ENCODE peak calls at places on chromosome 12, in nine cellular contexts. V, E, D, M, R, U, C, G and K are unnamed samples. For H3K4me1 and H3K36me3, the result is how much of the 10 kb centered on the place peaks cover.

GRCh38 chr12:14366211-14366762 is 805 bp downstream of the ATF7IP start:
- DNase-seq in V (no peak), E (peak), D (no peak), M (peak), R (peak), U (no peak), C (no peak), G (no peak), K (peak)

GRCh38 chr12:12099102-12099501 is 28.4 kb downstream of the BCL2L14 start:
- DNase-seq in V (no peak), E (no peak), D (no peak), M (no peak), R (no peak), U (no peak), C (no peak), G (no peak), K (no peak)

GRCh38 chr12:10361084-10361483 is 28.8 kb downstream of the KLRK1 start:
- DNase-seq in V (no peak), E (no peak), D (no peak), M (no peak), R (peak), U (no peak), C (no peak), G (peak), K (no peak)

GRCh38 chr12:118220697-118221096 is 84.8 kb downstream of the PEBP1 start:
- DNase-seq in V (no peak), E (no peak), D (no peak), M (no peak), R (no peak), U (peak), C (no peak), G (no peak), K (no peak)

GRCh38 chr12:10717410-10717809 is 5.7 kb downstream of the YBX3 start:
- DNase-seq in V (no peak), E (peak), D (no peak), M (no peak), R (no peak), U (no peak), C (no peak), G (peak), K (no peak)

GRCh38 chr12:29241821-29242591 is 92.9 kb downstream of the FAR2 start:
- DNase-seq in V (peak), E (peak), D (no peak), M (peak), R (no peak), U (peak), C (no peak), G (peak), K (peak)

GRCh38 chr12:69330475-69331473 is 17.4 kb upstream of the LYZ start:
- DNase-seq in V (peak), E (peak), D (peak), M (peak), R (peak), U (peak), C (peak), G (no peak), K (peak)

GRCh38 chr12:22190969-22191368 is 143.5 kb downstream of the ST8SIA1 start:
- DNase-seq in V (no peak), E (no peak), D (no peak), M (peak), R (no peak), U (no peak), C (no peak), G (no peak), K (no peak)

GRCh38 chr12:15701721-15702156 is 87.4 kb downstream of the EPS8 start:
- DNase-seq in V (no peak), E (peak), D (no peak), M (no peak), R (no peak), U (peak), C (no peak), G (peak), K (peak)

GRCh38 chr12:62653740-62654139 is 187.1 kb downstream of the MON2 start:
- DNase-seq in V (no peak), E (no peak), D (no peak), M (no peak), R (no peak), U (no peak), C (no peak), G (no peak), K (no peak)

GRCh38 chr12:26692417-26692816 is 140.6 kb downstream of the ITPR2 start:
- DNase-seq in V (no peak), E (no peak), D (no peak), M (no peak), R (no peak), U (no peak), C (no peak), G (no peak), K (no peak)

GRCh38 chr12:66901136-66901932 is 222.5 kb upstream of the GRIP1 start:
- DNase-seq in V (no peak), E (no peak), D (no peak), M (no peak), R (no peak), U (no peak), C (no peak), G (peak), K (peak)
- H3K4me1 ChIP-seq in V (under half), E (under half), D (under half), M (under half), R (under half), U (under half), C (under half), G (under half), K (under half)

DNA sequence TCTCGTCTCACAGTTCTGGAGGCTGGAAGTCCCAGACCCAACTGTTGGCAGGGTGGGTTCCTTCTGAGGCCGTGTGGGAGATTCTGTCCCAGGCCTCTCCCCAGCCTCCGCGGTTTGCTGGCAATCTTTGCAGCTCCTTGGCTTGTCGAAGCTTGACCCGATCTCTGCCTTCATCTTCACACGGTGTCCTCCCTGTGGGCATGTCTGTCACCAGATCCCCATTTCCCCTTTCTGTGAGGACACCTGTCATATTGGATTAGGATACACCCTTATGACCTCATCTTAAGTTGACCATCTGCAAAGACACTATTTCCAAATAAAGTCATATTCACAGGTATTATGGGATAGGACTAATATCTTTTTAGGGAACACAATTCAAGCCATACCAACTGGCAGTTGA is 22.6 kb upstream of the LRP1-AS start:
- DNase-seq in V (no peak), E (no peak), D (no peak), M (no peak), R (no peak), U (no peak), C (no peak), G (no peak), K (no peak)
- H3K36me3 ChIP-seq in V (under half), E (half or more), D (half or more), M (under half), R (half or more), U (half or more), C (under half), G (under half), K (under half)

DNA sequence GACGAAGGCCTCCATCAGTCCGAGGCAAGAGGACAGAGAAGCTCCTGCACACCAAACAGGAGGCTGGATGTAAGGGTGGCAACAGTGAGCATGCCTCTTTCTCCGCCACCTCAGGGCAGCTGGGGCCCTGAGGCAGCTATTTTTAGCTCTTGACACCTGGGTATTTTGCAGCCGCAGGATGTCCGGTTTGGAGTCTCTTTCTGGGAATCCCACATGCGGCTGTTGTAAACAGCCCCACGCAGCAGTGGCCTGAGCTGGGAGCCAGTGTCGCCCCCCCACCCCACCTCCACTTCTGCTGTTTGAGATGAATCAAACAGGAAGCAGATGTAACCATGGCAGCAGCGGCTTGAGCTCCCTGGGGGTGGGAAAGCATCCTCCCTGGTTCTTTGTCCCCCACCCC is 11.7 kb downstream of the HDAC7 start:
- DNase-seq in V (no peak), E (peak), D (peak), M (peak), R (no peak), U (no peak), C (peak), G (no peak), K (peak)
- H3K4me1 ChIP-seq in V (half or more), E (half or more), D (half or more), M (half or more), R (under half), U (half or more), C (half or more), G (under half), K (under half)

GRCh38 chr12:123599310-123599709 is 2.6 kb upstream of the DDX55 start:
- DNase-seq in V (no peak), E (no peak), D (no peak), M (no peak), R (no peak), U (no peak), C (no peak), G (no peak), K (no peak)

GRCh38 chr12:123601602-123602489 is at the start of gene DDX55:
- DNase-seq in V (peak), E (peak), D (peak), M (peak), R (peak), U (peak), C (peak), G (peak), K (peak)

GRCh38 chr12:123598522-123598921 is 3.4 kb upstream of the DDX55 start:
- DNase-seq in V (no peak), E (no peak), D (no peak), M (no peak), R (no peak), U (no peak), C (no peak), G (no peak), K (no peak)

GRCh38 chr12:123599721-123600120 is 2.2 kb upstream of the DDX55 start:
- DNase-seq in V (no peak), E (no peak), D (no peak), M (no peak), R (no peak), U (no peak), C (no peak), G (no peak), K (no peak)

GRCh38 chr12:123602651-123603195 is 824 bp downstream of the DDX55 start:
- DNase-seq in V (no peak), E (peak), D (no peak), M (peak), R (no peak), U (no peak), C (no peak), G (peak), K (no peak)
- H3K36me3 ChIP-seq in V (under half), E (under half), D (under half), M (under half), R (half or more), U (under half), C (under half), G (under half), K (under half)

GRCh38 chr12:111440152-111440551 is 34.4 kb downstream of the SH2B3 start:
- DNase-seq in V (no peak), E (no peak), D (no peak), M (no peak), R (no peak), U (no peak), C (peak), G (no peak), K (no peak)
- H3K4me1 ChIP-seq in V (half or more), E (under half), D (under half), M (under half), R (half or more), U (under half), C (half or more), G (half or more), K (under half)